ENCODE peak calls at places on chromosomes 16 and 17, in ten cellular contexts. P is heart left ventricle; B is uterus; K is pancreas; L is thyroid gland; U is effector memory CD4-positive, alpha-beta T cell; J is BJ; V is ascending aorta; X is lower leg skin; W is hepatocyte. S is an unnamed sample.

GRCh38 chr17:60305141-60305540 is 86.8 kb downstream of the USP32 start:
- DNase-seq in U (no peak), W (peak; percentile 16), L (no peak), K (no peak), X (no peak), B (no peak), J (no peak), P (no peak), V (no peak), S (no peak)

GRCh38 chr16:73890524-73891500 is 405.8 kb upstream of the PSMD7 start:
- DNase-seq in W (peak; percentile 55), B (no peak), V (no peak), J (no peak), P (no peak), U (no peak), K (no peak), X (no peak), L (no peak), S (peak; percentile 4)

GRCh38 chr17:56744721-56745120 is 89.0 kb downstream of the C17orf67 start:
- DNase-seq in L (no peak), U (no peak), J (no peak), K (no peak), X (no peak), B (no peak), V (no peak), P (no peak), W (no peak), S (no peak)

GRCh38 chr16:23948949-23949392 is 113.2 kb downstream of the PRKCB start:
- DNase-seq in L (no peak), W (no peak), B (no peak), J (no peak), X (no peak), K (no peak), U (peak; percentile 40), V (no peak), P (no peak), S (peak; percentile 48)

GRCh38 chr17:17694229-17695081 is 13.2 kb downstream of the RAI1 start:
- DNase-seq in X (peak; percentile 69), W (peak; percentile 92), J (no peak), B (peak; percentile 85), K (peak; percentile 87), V (peak; percentile 88), P (peak; percentile 80), L (peak; percentile 72), U (peak; percentile 71), S (peak; percentile 83)

GRCh38 chr17:4448197-4448980 is 14.6 kb downstream of the SPNS3 start:
- DNase-seq in W (no peak), X (no peak), P (no peak), L (no peak), B (no peak), U (no peak), V (no peak), J (no peak), K (no peak), S (no peak)

GRCh38 chr16:26765087-26765486 is 301.6 kb upstream of the C16orf82 start:
- DNase-seq in J (no peak), V (no peak), U (no peak), L (no peak), X (no peak), P (peak; percentile 13), K (no peak), B (no peak), W (peak; percentile 13), S (no peak)

GRCh38 chr17:27848941-27849340 is 44.2 kb downstream of the LYRM9 start:
- DNase-seq in V (no peak), U (no peak), X (no peak), J (no peak), P (no peak), L (no peak), W (no peak), K (no peak), B (no peak), S (no peak)

GRCh38 chr16:11252482-11252931 is 3.5 kb downstream of the SOCS1 start:
- DNase-seq in U (no peak), L (no peak), J (no peak), V (no peak), X (no peak), P (no peak), B (no peak), W (no peak), K (no peak), S (no peak)

GRCh38 chr17:49358638-49359247 is 3.3 kb downstream of the ZNF652 start:
- DNase-seq in L (no peak), K (no peak), W (no peak), X (no peak), P (no peak), J (no peak), B (no peak), U (no peak), V (no peak), S (no peak)
- H3K4me3 ChIP-seq in L (no peak overlapping the region), K (no peak overlapping the region), W (no peak overlapping the region), X (no peak overlapping the region), P (no peak overlapping the region), J (no peak overlapping the region), B (no peak overlapping the region), U (peak overlapping the region; percentile 5), V (no peak overlapping the region), S (no peak overlapping the region)

DNA sequence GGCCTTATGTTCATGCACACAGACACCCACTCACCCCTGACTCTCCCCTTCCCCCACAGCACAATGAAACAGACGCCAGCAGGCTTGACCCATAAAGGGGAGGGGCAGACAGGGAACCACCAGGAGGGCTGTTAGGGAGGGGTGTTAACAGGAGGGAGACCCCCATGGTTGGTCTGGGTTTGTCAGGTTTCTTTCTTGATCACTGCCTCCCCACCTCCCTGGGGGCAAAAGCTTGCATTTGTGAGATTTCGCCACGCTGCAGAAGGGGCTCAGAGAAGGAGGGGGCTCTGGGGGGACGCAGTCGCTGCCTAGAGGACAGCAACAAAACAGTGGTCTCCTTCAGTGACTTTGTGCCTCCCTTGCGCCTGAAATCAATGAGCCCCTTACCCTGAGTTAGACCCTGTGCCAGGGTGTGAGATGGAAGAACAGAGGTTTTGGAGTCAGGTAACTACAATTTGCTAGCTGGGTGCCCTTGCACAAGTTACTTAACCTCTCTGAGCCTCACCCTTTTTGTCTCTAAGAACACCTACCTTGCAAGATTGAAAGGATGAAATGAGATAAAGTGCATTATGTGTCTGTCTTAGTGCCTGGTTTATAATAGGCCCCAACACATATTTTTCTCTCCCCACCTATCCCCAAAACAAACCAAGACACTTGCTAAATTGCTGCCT is 9.7 kb downstream of the RND2 start:
- DNase-seq in W (no peak), B (no peak), J (no peak), X (no peak), U (no peak), K (no peak), P (no peak), L (no peak), V (no peak), S (no peak)
- H3K4me3 ChIP-seq in W (no peak overlapping the region), B (no peak overlapping the region), J (no peak overlapping the region), X (no peak overlapping the region), U (no peak overlapping the region), K (no peak overlapping the region), P (no peak overlapping the region), L (no peak overlapping the region), V (no peak overlapping the region), S (no peak overlapping the region)

DNA sequence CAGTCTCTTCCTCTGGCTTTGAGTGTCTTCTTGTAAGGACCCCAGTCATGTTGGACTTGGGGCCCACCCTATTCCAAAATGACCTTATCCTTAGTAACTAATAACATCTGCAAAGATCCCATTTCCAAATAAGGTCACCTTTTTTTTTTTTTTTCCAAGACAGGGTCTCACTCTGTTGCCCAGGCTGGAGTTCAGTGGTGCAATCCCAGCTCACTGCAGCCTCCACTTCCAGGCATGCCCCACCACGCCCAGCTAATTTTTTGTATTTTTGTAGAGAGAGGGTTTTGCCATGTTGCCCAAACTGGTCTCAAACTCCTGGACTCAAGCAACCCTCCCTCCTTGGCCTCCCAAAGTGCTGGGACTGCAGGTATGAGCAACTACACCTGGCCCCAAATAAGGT is 118.8 kb upstream of the GSE1 start:
- DNase-seq in W (no peak), U (no peak), B (no peak), L (no peak), J (no peak), K (no peak), V (no peak), X (no peak), P (no peak), S (no peak)
- H3K4me3 ChIP-seq in W (no peak overlapping the region), U (no peak overlapping the region), B (no peak overlapping the region), L (no peak overlapping the region), J (no peak overlapping the region), K (no peak overlapping the region), V (no peak overlapping the region), X (no peak overlapping the region), P (no peak overlapping the region), S (no peak overlapping the region)

GRCh38 chr16:3067929-3068288 is 2.5 kb downstream of the IL32 start:
- DNase-seq in L (peak; percentile 49), K (no peak), X (no peak), B (no peak), V (no peak), W (no peak), P (no peak), U (no peak), J (no peak), S (peak; percentile 37)

GRCh38 chr16:3063617-3064389 is 1.6 kb upstream of the IL32 start:
- DNase-seq in X (no peak), W (no peak), U (no peak), J (no peak), K (no peak), V (no peak), L (no peak), B (no peak), P (no peak), S (peak; percentile 14)

GRCh38 chr16:3066440-3066748 is 954 bp downstream of the IL32 start:
- DNase-seq in V (no peak), W (no peak), J (no peak), P (no peak), X (no peak), L (no peak), U (no peak), K (peak; percentile 64), B (no peak), S (peak; percentile 48)

GRCh38 chr16:3065069-3065741 is at the start of gene IL32:
- DNase-seq in W (peak; percentile 89), P (peak; percentile 88), K (peak; percentile 82), X (no peak), B (peak; percentile 53), L (peak; percentile 47), V (peak; percentile 83), J (peak; percentile 9), U (peak; percentile 73), S (peak; percentile 80)

DNA sequence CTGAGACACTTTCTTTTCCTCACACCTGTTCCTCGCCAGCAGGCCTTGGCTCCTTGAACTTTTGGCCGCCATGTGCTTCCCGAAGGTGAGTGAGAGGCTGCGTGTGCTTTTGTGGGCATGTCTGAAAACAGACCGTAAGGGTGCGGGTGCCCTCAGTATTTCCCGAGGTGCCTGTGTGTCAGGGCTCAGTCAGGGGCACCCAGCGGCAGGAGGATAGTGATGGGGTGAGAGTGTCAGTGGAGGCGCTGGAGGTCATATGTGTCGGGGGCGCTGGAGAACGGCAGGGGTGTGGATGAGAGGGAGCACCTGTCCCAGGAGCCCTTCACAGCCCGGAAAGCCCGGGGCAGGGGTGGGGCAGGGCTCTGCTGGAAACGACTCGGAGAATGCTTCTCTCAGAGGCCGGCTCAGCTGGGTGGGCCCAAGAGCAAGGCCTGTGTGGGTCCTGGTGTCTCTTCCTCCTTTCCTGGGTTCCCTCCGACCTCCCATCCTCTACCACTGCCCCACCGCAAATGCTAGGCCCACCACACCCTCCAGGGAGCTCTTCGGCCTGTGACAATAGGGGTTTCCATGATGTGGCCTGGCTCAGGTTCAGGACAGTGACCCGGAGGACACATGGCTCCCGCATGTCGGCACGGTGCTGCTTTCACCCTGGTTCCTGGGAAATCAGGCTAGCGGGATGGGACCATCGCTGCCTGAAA is 451 bp downstream of the IL32 start:
- DNase-seq in L (no peak), U (no peak), K (peak; percentile 64), P (no peak), W (no peak), X (no peak), J (no peak), V (no peak), B (no peak), S (peak; percentile 41)
- H3K4me3 ChIP-seq in L (no peak overlapping the region), U (peak overlapping the region; percentile 87), K (peak overlapping the region; percentile 76), P (peak overlapping the region; percentile 69), W (no peak overlapping the region), X (no peak overlapping the region), J (no peak overlapping the region), V (peak overlapping the region; percentile 45), B (no peak overlapping the region), S (peak overlapping the region; percentile 4)